ENCODE peak calls at places on chromosomes 4 and X, in seven cellular contexts. O is SK-N-SH, B is left ventricle myocardium inferior, X is fibroblast of lung, I is GM23248, W is mesendoderm, Y is spleen. C is an unnamed sample.

GRCh38 chrX:16978193-16978984 is 31.9 kb downstream of the REPS2 start:
- DNase-seq in O (no peak), B (no peak), X (no peak), I (no peak), W (no peak), Y (no peak), C (no peak)

GRCh38 chrX:19214248-19214787 is 92.0 kb upstream of the ADGRG2 start:
- DNase-seq in O (no peak), B (no peak), X (no peak), I (no peak), W (peak; percentile 9), Y (no peak), C (no peak)

GRCh38 chr4:82555279-82555678 is 6.5 kb downstream of the TMEM150C start:
- DNase-seq in O (peak; percentile 27), B (no peak), X (no peak), I (no peak), W (peak; percentile 44), Y (no peak), C (no peak)

GRCh38 chr4:159071178-159071968 is 31.5 kb upstream of the RAPGEF2 start:
- DNase-seq in O (no peak), B (no peak), X (peak; percentile 93), I (peak; percentile 65), W (peak; percentile 95), Y (no peak), C (peak; percentile 78)

GRCh38 chr4:135316266-135316779 is 1114.7 kb upstream of the PABPC4L start:
- DNase-seq in O (no peak), B (no peak), X (no peak), I (no peak), W (no peak), Y (no peak), C (no peak)

GRCh38 chr4:6608758-6609414 is 31.6 kb upstream of the MRFAP1 start:
- DNase-seq in O (no peak), B (peak; percentile 30), X (no peak), I (no peak), W (peak; percentile 60), Y (no peak), C (peak; percentile 75)

GRCh38 chr4:47631161-47631560 is 146.1 kb downstream of the ATP10D start:
- DNase-seq in O (no peak), B (no peak), X (no peak), I (no peak), W (no peak), Y (no peak), C (no peak)

GRCh38 chrX:11757729-11758399 is at the start of gene MSL3:
- DNase-seq in O (peak; percentile 87), B (peak; percentile 58), X (peak; percentile 73), I (peak; percentile 86), W (peak; percentile 47), Y (peak; percentile 93), C (peak; percentile 78)

GRCh38 chrX:13482764-13483552 is 86.4 kb upstream of the EGFL6 start:
- DNase-seq in O (no peak), B (no peak), X (no peak), I (peak; percentile 29), W (no peak), Y (no peak), C (no peak)

GRCh38 chr4:78644744-78645330 is 93.3 kb downstream of the ANXA3 start:
- DNase-seq in O (peak; percentile 57), B (peak; percentile 50), X (peak; percentile 84), I (peak; percentile 94), W (peak; percentile 79), Y (peak; percentile 85), C (peak; percentile 77)

GRCh38 chrX:23773601-23774175 is 9.3 kb upstream of the SAT1 start:
- DNase-seq in O (no peak), B (no peak), X (no peak), I (no peak), W (no peak), Y (no peak), C (no peak)

GRCh38 chrX:107450823-107451509 is 1.5 kb downstream of the FRMPD3 start:
- DNase-seq in O (no peak), B (no peak), X (no peak), I (peak; percentile 31), W (peak; percentile 76), Y (no peak), C (peak; percentile 94)

GRCh38 chr4:162852642-162853041 is 314.0 kb downstream of the NAF1 start:
- DNase-seq in O (no peak), B (no peak), X (no peak), I (no peak), W (peak; percentile 34), Y (no peak), C (peak; percentile 55)

GRCh38 chr4:114146947-114147618 is 167.6 kb upstream of the ARSJ start:
- DNase-seq in O (no peak), B (no peak), X (no peak), I (no peak), W (no peak), Y (no peak), C (no peak)

GRCh38 chrX:11758400-11759171 is 549 bp downstream of the MSL3 start:
- DNase-seq in O (peak; percentile 86), B (peak; percentile 88), X (peak; percentile 69), I (peak; percentile 89), W (peak; percentile 83), Y (peak; percentile 96), C (peak; percentile 91)

GRCh38 chr4:117164338-117164737 is 79.0 kb upstream of the TRAM1L1 start:
- DNase-seq in O (no peak), B (no peak), X (no peak), I (no peak), W (peak; percentile 25), Y (no peak), C (no peak)

GRCh38 chr4:170139764-170140163 is 50.0 kb upstream of the AADAT start:
- DNase-seq in O (no peak), B (no peak), X (peak; percentile 74), I (peak; percentile 66), W (no peak), Y (no peak), C (no peak)

GRCh38 chrX:11422529-11422857 is 129.3 kb downstream of the AMELX start:
- DNase-seq in O (no peak), B (no peak), X (no peak), I (no peak), W (no peak), Y (no peak), C (no peak)

DNA sequence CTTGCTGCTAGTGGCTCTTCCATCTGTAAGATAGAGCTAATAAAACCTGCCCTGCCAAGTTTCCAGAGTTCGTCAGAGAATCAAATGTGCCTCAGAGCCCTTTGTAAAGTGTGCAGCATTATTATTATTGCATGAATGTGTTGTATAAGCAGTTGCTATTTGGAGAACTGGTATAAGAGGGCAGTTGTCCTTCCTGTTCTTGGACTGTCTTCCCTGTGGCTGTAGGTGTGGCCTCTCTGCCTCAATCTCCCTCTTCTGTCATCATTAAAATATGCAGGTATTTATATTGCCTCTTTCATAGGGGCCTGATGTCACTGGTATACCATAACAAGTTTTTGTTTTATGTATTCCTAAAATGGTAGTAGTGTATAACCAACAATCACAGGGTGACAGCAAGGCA is 3.8 kb downstream of the MTM1 start:
- DNase-seq in O (no peak), B (no peak), X (no peak), I (peak; percentile 3), W (no peak), Y (no peak), C (no peak)
- H3K4me1 ChIP-seq in O (no peaks in the 10 kb centered on the region), B (peaks cover 65% of the 10 kb centered on the region), X (no peaks in the 10 kb centered on the region), I (peaks cover 14% of the 10 kb centered on the region), W (no peaks in the 10 kb centered on the region), Y (peaks cover 71% of the 10 kb centered on the region), C (no peaks in the 10 kb centered on the region)

GRCh38 chr4:41427306-41427882 is 110.6 kb upstream of the LIMCH1 start:
- DNase-seq in O (no peak), B (no peak), X (no peak), I (no peak), W (no peak), Y (no peak), C (no peak)
- H3K4me1 ChIP-seq in O (peaks cover 9% of the 10 kb centered on the region), B (peaks cover 85% of the 10 kb centered on the region), X (no peaks in the 10 kb centered on the region), I (peaks cover 6% of the 10 kb centered on the region), W (peaks cover 3% of the 10 kb centered on the region), Y (peaks cover 29% of the 10 kb centered on the region), C (peaks cover 8% of the 10 kb centered on the region)

GRCh38 chrX:2698604-2699003 is 7.5 kb downstream of the CD99 start:
- DNase-seq in O (no peak), B (no peak), X (no peak), I (no peak), W (no peak), Y (peak; percentile 29), C (no peak)
- H3K4me1 ChIP-seq in O (no peaks in the 10 kb centered on the region), B (peaks cover 99% of the 10 kb centered on the region), X (peaks cover 16% of the 10 kb centered on the region), I (peaks cover 54% of the 10 kb centered on the region), W (peaks cover 3% of the 10 kb centered on the region), Y (peaks cover 96% of the 10 kb centered on the region), C (no peaks in the 10 kb centered on the region)

DNA sequence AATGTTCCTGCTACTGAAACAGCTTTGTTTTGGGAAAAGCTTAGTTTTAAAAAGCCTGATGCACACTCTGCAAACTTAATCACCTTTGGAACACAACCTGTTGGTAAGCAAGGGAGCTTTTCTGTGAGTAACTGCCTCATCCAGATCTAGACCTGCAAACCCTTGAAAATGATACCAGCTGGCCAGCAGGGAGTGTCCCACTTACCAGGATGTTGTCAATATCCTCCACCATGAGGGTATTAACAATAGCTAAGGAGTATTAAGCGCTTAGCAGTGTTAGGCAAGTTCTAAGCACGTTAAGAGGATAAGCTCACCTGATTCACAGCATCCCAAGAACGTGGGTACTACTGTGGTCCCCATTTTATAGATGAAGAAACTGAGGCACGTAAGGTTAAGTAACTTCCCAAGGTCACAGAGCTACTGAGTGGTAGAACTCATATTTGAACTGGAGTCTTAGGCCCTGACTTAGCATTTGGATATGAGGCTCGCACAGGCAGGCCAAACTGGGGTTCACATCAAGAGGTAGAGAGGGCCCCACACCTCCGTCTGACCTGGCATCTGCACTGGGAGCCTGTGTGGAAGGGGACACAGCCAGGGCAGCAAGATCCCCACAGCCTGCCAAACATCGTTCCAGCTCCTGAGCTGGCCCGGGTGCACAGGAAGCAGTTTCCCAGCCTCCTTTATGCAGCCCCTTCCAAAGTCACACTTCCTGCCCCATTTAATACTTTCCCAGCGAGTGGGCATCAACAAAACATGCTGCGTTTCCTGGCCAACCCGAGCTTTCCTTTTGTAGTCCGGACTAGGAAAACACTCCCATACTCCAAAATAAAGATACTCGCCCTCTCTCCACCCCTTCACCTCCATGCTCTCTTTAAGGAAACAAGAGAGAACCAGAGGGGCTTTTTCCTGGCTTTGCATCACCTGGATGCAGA is 32.6 kb downstream of the IRF2 start:
- DNase-seq in O (no peak), B (no peak), X (no peak), I (peak; percentile 46), W (peak; percentile 43), Y (no peak), C (peak; percentile 80)
- H3K4me1 ChIP-seq in O (peaks cover 9% of the 10 kb centered on the region), B (peaks cover 100% of the 10 kb centered on the region), X (peaks cover 15% of the 10 kb centered on the region), I (peaks cover 5% of the 10 kb centered on the region), W (peaks cover 3% of the 10 kb centered on the region), Y (peaks cover 100% of the 10 kb centered on the region), C (peaks cover 2% of the 10 kb centered on the region)

GRCh38 chr4:2843909-2844584 is 403 bp downstream of the ADD1 start:
- DNase-seq in O (peak; percentile 79), B (peak; percentile 61), X (peak; percentile 39), I (peak; percentile 67), W (peak; percentile 49), Y (peak; percentile 90), C (peak; percentile 78)

GRCh38 chr4:2846172-2846571 is 2.5 kb downstream of the ADD1 start:
- DNase-seq in O (no peak), B (no peak), X (no peak), I (no peak), W (no peak), Y (no peak), C (no peak)

GRCh38 chr4:2849267-2850140 is 5.9 kb downstream of the ADD1 start:
- DNase-seq in O (no peak), B (no peak), X (no peak), I (peak; percentile 40), W (no peak), Y (no peak), C (no peak)

GRCh38 chr4:2848449-2848848 is 4.8 kb downstream of the ADD1 start:
- DNase-seq in O (no peak), B (no peak), X (peak; percentile 58), I (no peak), W (peak; percentile 44), Y (no peak), C (no peak)

GRCh38 chr4:2847297-2847871 is 3.7 kb downstream of the ADD1 start:
- DNase-seq in O (no peak), B (no peak), X (no peak), I (no peak), W (peak; percentile 88), Y (peak; percentile 59), C (peak; percentile 48)
- H3K4me1 ChIP-seq in O (peaks cover 16% of the 10 kb centered on the region), B (peaks cover 86% of the 10 kb centered on the region), X (peaks cover 11% of the 10 kb centered on the region), I (peaks cover 28% of the 10 kb centered on the region), W (peaks cover 7% of the 10 kb centered on the region), Y (peaks cover 90% of the 10 kb centered on the region), C (peaks cover 10% of the 10 kb centered on the region)